ENCODE peak calls at places on chromosome 19, in seven cellular contexts. One of them, this sample, is unnamed.

GRCh38 chr19:55601127-55601526 is 1.0 kb downstream of the ZNF524 start:
- DNase-seq in myocyte: no peak
- DNase-seq in stimulated activated naive CD4-positive, alpha-beta T cell: no peak
- DNase-seq in NCI-H345: no peak
- DNase-seq in GM12892: no peak
- DNase-seq in psoas muscle: no peak
- DNase-seq in thyroid gland: no peak
- DNase-seq in this sample: no peak

GRCh38 chr19:36547001-36547732 is 19.1 kb upstream of the ZNF260 start:
- DNase-seq in myocyte: peak
- DNase-seq in stimulated activated naive CD4-positive, alpha-beta T cell: no peak
- DNase-seq in NCI-H345: no peak
- DNase-seq in GM12892: no peak
- DNase-seq in psoas muscle: no peak
- DNase-seq in thyroid gland: no peak
- DNase-seq in this sample: no peak

GRCh38 chr19:41923045-41923788 is 5.0 kb downstream of the ERFL start:
- DNase-seq in myocyte: no peak
- DNase-seq in stimulated activated naive CD4-positive, alpha-beta T cell: no peak
- DNase-seq in NCI-H345: no peak
- DNase-seq in GM12892: no peak
- DNase-seq in psoas muscle: no peak
- DNase-seq in thyroid gland: no peak
- DNase-seq in this sample: no peak

GRCh38 chr19:2261438-2262172 is 5.4 kb upstream of the JSRP1 start:
- DNase-seq in myocyte: no peak
- DNase-seq in stimulated activated naive CD4-positive, alpha-beta T cell: peak
- DNase-seq in NCI-H345: no peak
- DNase-seq in GM12892: no peak
- DNase-seq in psoas muscle: peak
- DNase-seq in thyroid gland: no peak
- DNase-seq in this sample: peak

GRCh38 chr19:50333737-50334617 is 4.8 kb upstream of the KCNC3 start:
- DNase-seq in myocyte: no peak
- DNase-seq in stimulated activated naive CD4-positive, alpha-beta T cell: peak
- DNase-seq in NCI-H345: peak
- DNase-seq in GM12892: peak
- DNase-seq in psoas muscle: peak
- DNase-seq in thyroid gland: peak
- DNase-seq in this sample: peak

GRCh38 chr19:32223595-32224370 is 121.6 kb upstream of the ZNF507 start:
- DNase-seq in myocyte: no peak
- DNase-seq in stimulated activated naive CD4-positive, alpha-beta T cell: peak
- DNase-seq in NCI-H345: no peak
- DNase-seq in GM12892: no peak
- DNase-seq in psoas muscle: no peak
- DNase-seq in thyroid gland: no peak
- DNase-seq in this sample: no peak

GRCh38 chr19:46670874-46671273 is 9.9 kb upstream of the DACT3 start:
- DNase-seq in myocyte: no peak
- DNase-seq in stimulated activated naive CD4-positive, alpha-beta T cell: no peak
- DNase-seq in NCI-H345: no peak
- DNase-seq in GM12892: no peak
- DNase-seq in psoas muscle: no peak
- DNase-seq in thyroid gland: no peak
- DNase-seq in this sample: no peak

GRCh38 chr19:41328818-41329220 is 18.8 kb downstream of the CCDC97 start:
- DNase-seq in myocyte: no peak
- DNase-seq in stimulated activated naive CD4-positive, alpha-beta T cell: peak
- DNase-seq in NCI-H345: no peak
- DNase-seq in GM12892: no peak
- DNase-seq in psoas muscle: peak
- DNase-seq in thyroid gland: no peak
- DNase-seq in this sample: no peak

GRCh38 chr19:18293642-18294466 is 12.4 kb upstream of the JUND start:
- DNase-seq in myocyte: no peak
- DNase-seq in stimulated activated naive CD4-positive, alpha-beta T cell: no peak
- DNase-seq in NCI-H345: no peak
- DNase-seq in GM12892: no peak
- DNase-seq in psoas muscle: no peak
- DNase-seq in thyroid gland: no peak
- DNase-seq in this sample: no peak

GRCh38 chr19:15265849-15266248 is 33.6 kb upstream of the EPHX3 start:
- DNase-seq in myocyte: peak
- DNase-seq in stimulated activated naive CD4-positive, alpha-beta T cell: no peak
- DNase-seq in NCI-H345: no peak
- DNase-seq in GM12892: no peak
- DNase-seq in psoas muscle: peak
- DNase-seq in thyroid gland: peak
- DNase-seq in this sample: no peak

GRCh38 chr19:38564981-38565685 is 52.6 kb downstream of the MAP4K1 start:
- DNase-seq in myocyte: no peak
- DNase-seq in stimulated activated naive CD4-positive, alpha-beta T cell: no peak
- DNase-seq in NCI-H345: no peak
- DNase-seq in GM12892: no peak
- DNase-seq in psoas muscle: peak
- DNase-seq in thyroid gland: no peak
- DNase-seq in this sample: peak

GRCh38 chr19:40807147-40808020 is 8.4 kb downstream of the EGLN2 start:
- DNase-seq in myocyte: no peak
- DNase-seq in stimulated activated naive CD4-positive, alpha-beta T cell: no peak
- DNase-seq in NCI-H345: peak
- DNase-seq in GM12892: no peak
- DNase-seq in psoas muscle: no peak
- DNase-seq in thyroid gland: peak
- DNase-seq in this sample: no peak

GRCh38 chr19:46173886-46174475 is 25.9 kb downstream of the IGFL2 start:
- DNase-seq in myocyte: no peak
- DNase-seq in stimulated activated naive CD4-positive, alpha-beta T cell: no peak
- DNase-seq in NCI-H345: no peak
- DNase-seq in GM12892: no peak
- DNase-seq in psoas muscle: no peak
- DNase-seq in thyroid gland: no peak
- DNase-seq in this sample: no peak

GRCh38 chr19:54674021-54674617 is 11.3 kb downstream of the LILRB4 start:
- DNase-seq in myocyte: peak
- DNase-seq in stimulated activated naive CD4-positive, alpha-beta T cell: no peak
- DNase-seq in NCI-H345: peak
- DNase-seq in GM12892: no peak
- DNase-seq in psoas muscle: no peak
- DNase-seq in thyroid gland: no peak
- DNase-seq in this sample: no peak

GRCh38 chr19:46133101-46133627 is 8.7 kb upstream of the IGFL3 start:
- DNase-seq in myocyte: peak
- DNase-seq in stimulated activated naive CD4-positive, alpha-beta T cell: no peak
- DNase-seq in NCI-H345: peak
- DNase-seq in GM12892: no peak
- DNase-seq in psoas muscle: no peak
- DNase-seq in thyroid gland: peak
- DNase-seq in this sample: no peak

GRCh38 chr19:1751367-1752008 is 1.8 kb upstream of the ONECUT3 start:
- DNase-seq in myocyte: no peak
- DNase-seq in stimulated activated naive CD4-positive, alpha-beta T cell: no peak
- DNase-seq in NCI-H345: no peak
- DNase-seq in GM12892: no peak
- DNase-seq in psoas muscle: no peak
- DNase-seq in thyroid gland: no peak
- DNase-seq in this sample: no peak

GRCh38 chr19:55858401-55858800 is 22.1 kb downstream of the NLRP4 start:
- DNase-seq in myocyte: no peak
- DNase-seq in stimulated activated naive CD4-positive, alpha-beta T cell: no peak
- DNase-seq in NCI-H345: no peak
- DNase-seq in GM12892: no peak
- DNase-seq in psoas muscle: no peak
- DNase-seq in thyroid gland: no peak
- DNase-seq in this sample: no peak

GRCh38 chr19:18967358-18968146 is 26.5 kb upstream of the HOMER3 start:
- DNase-seq in myocyte: no peak
- DNase-seq in stimulated activated naive CD4-positive, alpha-beta T cell: no peak
- DNase-seq in NCI-H345: no peak
- DNase-seq in GM12892: no peak
- DNase-seq in psoas muscle: peak
- DNase-seq in thyroid gland: peak
- DNase-seq in this sample: no peak

GRCh38 chr19:47598407-47599349 is 10.3 kb upstream of the BICRA start:
- DNase-seq in myocyte: peak
- DNase-seq in stimulated activated naive CD4-positive, alpha-beta T cell: no peak
- DNase-seq in NCI-H345: no peak
- DNase-seq in GM12892: no peak
- DNase-seq in psoas muscle: peak
- DNase-seq in thyroid gland: peak
- DNase-seq in this sample: no peak

GRCh38 chr19:2312819-2313501 is 5.0 kb upstream of the LINGO3 start:
- DNase-seq in myocyte: no peak
- DNase-seq in stimulated activated naive CD4-positive, alpha-beta T cell: no peak
- DNase-seq in NCI-H345: peak
- DNase-seq in GM12892: no peak
- DNase-seq in psoas muscle: no peak
- DNase-seq in thyroid gland: no peak
- DNase-seq in this sample: no peak

GRCh38 chr19:11766597-11767591 is at the start of gene ZNF441:
- DNase-seq in myocyte: peak
- DNase-seq in stimulated activated naive CD4-positive, alpha-beta T cell: peak
- DNase-seq in NCI-H345: peak
- DNase-seq in GM12892: peak
- DNase-seq in psoas muscle: peak
- DNase-seq in thyroid gland: peak
- DNase-seq in this sample: peak

GRCh38 chr19:18919086-18919894 is at the start of the genes COPE and DDX49:
- DNase-seq in myocyte: peak
- DNase-seq in stimulated activated naive CD4-positive, alpha-beta T cell: peak
- DNase-seq in NCI-H345: peak
- DNase-seq in GM12892: peak
- DNase-seq in psoas muscle: peak
- DNase-seq in thyroid gland: peak
- DNase-seq in this sample: peak

GRCh38 chr19:9323919-9324583 is at the start of gene ZNF559:
- DNase-seq in myocyte: peak
- DNase-seq in stimulated activated naive CD4-positive, alpha-beta T cell: peak
- DNase-seq in NCI-H345: peak
- DNase-seq in GM12892: peak
- DNase-seq in psoas muscle: peak
- DNase-seq in thyroid gland: peak
- DNase-seq in this sample: peak

GRCh38 chr19:2014731-2015610 is 543 bp downstream of the BTBD2 start:
- DNase-seq in myocyte: no peak
- DNase-seq in stimulated activated naive CD4-positive, alpha-beta T cell: peak
- DNase-seq in NCI-H345: no peak
- DNase-seq in GM12892: peak
- DNase-seq in psoas muscle: no peak
- DNase-seq in thyroid gland: no peak
- DNase-seq in this sample: no peak